ENCODE peak calls at places on chromosomes 5 and 9, in four cellular contexts. One of them, this sample, is unnamed.

GRCh38 chr5:139394654-139395566 is at the start of gene PROB1:
- DNase-seq in endodermal cell: peak; percentile 79
- DNase-seq in heart right ventricle: peak; percentile 71
- DNase-seq in kidney: peak; percentile 87
- DNase-seq in this sample: no peak

GRCh38 chr9:107541523-107541922 is 52.0 kb upstream of the KLF4 start:
- DNase-seq in heart right ventricle: no peak
- DNase-seq in endodermal cell: no peak
- DNase-seq in kidney: no peak
- DNase-seq in this sample: no peak

GRCh38 chr5:78953092-78953800 is 31.9 kb downstream of the ARSB start:
- DNase-seq in heart right ventricle: no peak
- DNase-seq in endodermal cell: no peak
- DNase-seq in kidney: no peak
- DNase-seq in this sample: no peak

GRCh38 chr9:101354765-101355708 is 29.8 kb downstream of the BAAT start:
- DNase-seq in kidney: no peak
- DNase-seq in endodermal cell: no peak
- DNase-seq in heart right ventricle: no peak
- DNase-seq in this sample: no peak

GRCh38 chr5:96619946-96620345 is 42.2 kb upstream of the CAST start:
- DNase-seq in endodermal cell: no peak
- DNase-seq in heart right ventricle: no peak
- DNase-seq in kidney: no peak
- DNase-seq in this sample: no peak

GRCh38 chr9:79233542-79233941 is 338.2 kb upstream of the TLE4 start:
- DNase-seq in heart right ventricle: no peak
- DNase-seq in endodermal cell: peak; percentile 83
- DNase-seq in kidney: no peak
- DNase-seq in this sample: no peak

GRCh38 chr5:97534166-97534565 is 351.1 kb upstream of the RIOK2 start:
- DNase-seq in kidney: no peak
- DNase-seq in endodermal cell: peak; percentile 66
- DNase-seq in heart right ventricle: peak; percentile 24
- DNase-seq in this sample: no peak

GRCh38 chr5:75733767-75734166 is 16.5 kb upstream of the POC5 start:
- DNase-seq in endodermal cell: no peak
- DNase-seq in kidney: no peak
- DNase-seq in heart right ventricle: no peak
- DNase-seq in this sample: no peak

GRCh38 chr9:105023788-105024187 is 95.8 kb upstream of the ABCA1 start:
- DNase-seq in kidney: no peak
- DNase-seq in heart right ventricle: no peak
- DNase-seq in endodermal cell: no peak
- DNase-seq in this sample: no peak

GRCh38 chr9:14165376-14166035 is 148.4 kb downstream of the NFIB start:
- DNase-seq in kidney: no peak
- DNase-seq in endodermal cell: no peak
- DNase-seq in heart right ventricle: no peak
- DNase-seq in this sample: no peak

GRCh38 chr5:62314431-62314830 is 8.4 kb downstream of the KIF2A start:
- DNase-seq in heart right ventricle: no peak
- DNase-seq in kidney: no peak
- DNase-seq in endodermal cell: no peak
- DNase-seq in this sample: no peak

GRCh38 chr5:71653119-71653518 is 66.0 kb upstream of the CARTPT start:
- DNase-seq in kidney: no peak
- DNase-seq in endodermal cell: no peak
- DNase-seq in heart right ventricle: no peak
- DNase-seq in this sample: no peak

GRCh38 chr9:3999706-4000105 is 300.2 kb downstream of the GLIS3 start:
- DNase-seq in kidney: no peak
- DNase-seq in heart right ventricle: no peak
- DNase-seq in endodermal cell: no peak
- DNase-seq in this sample: no peak

GRCh38 chr5:82419559-82420332 is 141.6 kb upstream of the RPS23 start:
- DNase-seq in endodermal cell: no peak
- DNase-seq in heart right ventricle: no peak
- DNase-seq in kidney: no peak
- DNase-seq in this sample: no peak

GRCh38 chr5:131209506-131210191 is 38.9 kb downstream of the LYRM7 start:
- DNase-seq in endodermal cell: no peak
- DNase-seq in kidney: no peak
- DNase-seq in heart right ventricle: no peak
- DNase-seq in this sample: no peak

GRCh38 chr5:176352116-176352878 is 9.3 kb downstream of the KIAA1191 start:
- DNase-seq in heart right ventricle: no peak
- DNase-seq in endodermal cell: no peak
- DNase-seq in kidney: no peak
- DNase-seq in this sample: no peak

GRCh38 chr9:116333254-116333653 is 179.7 kb downstream of the PAPPA start:
- DNase-seq in kidney: no peak
- DNase-seq in endodermal cell: no peak
- DNase-seq in heart right ventricle: no peak
- DNase-seq in this sample: no peak

GRCh38 chr9:132948482-132949050 is 4.2 kb upstream of the TSC1 start:
- DNase-seq in heart right ventricle: no peak
- DNase-seq in kidney: peak; percentile 67
- DNase-seq in endodermal cell: peak; percentile 61
- DNase-seq in this sample: no peak

GRCh38 chr5:143682221-143682620 is 129.7 kb upstream of the HMHB1 start:
- DNase-seq in heart right ventricle: no peak
- DNase-seq in endodermal cell: no peak
- DNase-seq in kidney: no peak
- DNase-seq in this sample: no peak

GRCh38 chr9:128055222-128056040 is 11.7 kb downstream of the NAIF1 start:
- DNase-seq in heart right ventricle: no peak
- DNase-seq in kidney: peak; percentile 89
- DNase-seq in endodermal cell: peak; percentile 70
- DNase-seq in this sample: no peak

GRCh38 chr9:126472931-126473330 is 140.8 kb upstream of the LMX1B start:
- DNase-seq in heart right ventricle: no peak
- DNase-seq in endodermal cell: no peak
- DNase-seq in kidney: peak; percentile 7
- DNase-seq in this sample: no peak
- H3K27ac ChIP-seq in heart right ventricle: no peak overlapping the region
- H3K27ac ChIP-seq in endodermal cell: no peak overlapping the region
- H3K27ac ChIP-seq in kidney: no peak overlapping the region
- H3K27ac ChIP-seq in this sample: peak overlapping the region; percentile 87

DNA sequence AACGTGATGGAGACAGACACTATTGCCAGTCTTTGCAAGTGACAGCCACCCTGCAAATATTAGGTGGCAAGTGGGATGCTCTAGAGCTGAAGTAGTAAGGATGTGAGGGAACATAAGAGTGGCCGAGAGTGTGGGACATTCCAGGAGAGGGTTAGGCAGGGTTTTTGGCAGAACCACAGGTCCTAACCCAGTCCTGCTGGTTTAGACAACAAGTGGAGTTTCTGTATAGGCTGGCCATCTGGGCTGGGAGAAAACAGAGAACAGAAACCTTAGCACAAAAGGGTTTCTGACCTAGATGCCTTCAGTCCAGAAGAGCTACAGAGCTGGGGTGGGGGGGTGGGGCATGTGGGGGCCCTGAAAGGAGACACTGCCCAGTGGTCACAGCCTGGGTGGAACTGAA is 107.4 kb downstream of the TMEM174 start:
- DNase-seq in endodermal cell: peak; percentile 31
- DNase-seq in heart right ventricle: no peak
- DNase-seq in kidney: no peak
- DNase-seq in this sample: no peak
- H3K27ac ChIP-seq in endodermal cell: no peak overlapping the region
- H3K27ac ChIP-seq in heart right ventricle: no peak overlapping the region
- H3K27ac ChIP-seq in kidney: no peak overlapping the region
- H3K27ac ChIP-seq in this sample: no peak overlapping the region

DNA sequence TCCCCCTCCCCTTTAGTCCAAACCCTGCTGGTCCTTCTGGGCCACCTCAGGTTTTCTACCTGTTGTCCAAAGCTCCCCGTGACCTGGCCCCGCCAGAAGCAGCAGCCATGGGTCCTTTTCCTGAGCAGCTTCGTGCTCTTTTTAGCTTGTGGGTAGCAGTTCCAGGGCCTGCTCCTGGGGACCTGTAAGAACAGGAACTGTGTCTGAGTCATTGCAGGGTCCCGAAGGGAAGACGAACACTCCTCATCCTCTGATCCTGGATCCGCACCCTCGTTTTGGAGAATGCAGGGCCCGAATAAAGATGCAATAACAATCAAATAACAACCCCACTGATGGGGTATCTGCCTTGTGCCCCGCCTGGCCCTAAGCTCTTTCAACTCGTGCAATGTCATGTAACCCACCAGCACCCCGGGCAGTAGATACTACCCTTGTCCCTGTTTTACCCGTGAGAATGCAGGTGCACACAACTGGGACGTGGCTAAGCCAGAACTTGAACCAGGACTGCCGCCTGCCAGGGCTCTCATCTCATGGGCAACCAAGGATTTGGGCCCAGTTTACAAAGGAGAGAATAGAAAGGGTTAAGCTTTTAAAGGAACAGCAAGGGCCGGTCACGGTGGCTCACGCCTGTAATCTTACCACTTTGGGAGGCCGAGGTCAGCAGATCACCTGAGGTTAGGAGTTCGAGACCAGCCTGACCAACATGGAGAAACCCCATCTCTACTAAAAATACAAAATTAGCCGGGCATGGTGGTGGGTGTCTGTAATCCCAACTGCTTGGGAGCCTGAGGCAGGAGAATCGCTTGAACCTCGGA is 33.2 kb downstream of the NEK6 start:
- DNase-seq in kidney: no peak
- DNase-seq in endodermal cell: no peak
- DNase-seq in heart right ventricle: no peak
- DNase-seq in this sample: no peak
- H3K27ac ChIP-seq in kidney: no peak overlapping the region
- H3K27ac ChIP-seq in endodermal cell: no peak overlapping the region
- H3K27ac ChIP-seq in heart right ventricle: peak overlapping the region; percentile 19
- H3K27ac ChIP-seq in this sample: no peak overlapping the region

DNA sequence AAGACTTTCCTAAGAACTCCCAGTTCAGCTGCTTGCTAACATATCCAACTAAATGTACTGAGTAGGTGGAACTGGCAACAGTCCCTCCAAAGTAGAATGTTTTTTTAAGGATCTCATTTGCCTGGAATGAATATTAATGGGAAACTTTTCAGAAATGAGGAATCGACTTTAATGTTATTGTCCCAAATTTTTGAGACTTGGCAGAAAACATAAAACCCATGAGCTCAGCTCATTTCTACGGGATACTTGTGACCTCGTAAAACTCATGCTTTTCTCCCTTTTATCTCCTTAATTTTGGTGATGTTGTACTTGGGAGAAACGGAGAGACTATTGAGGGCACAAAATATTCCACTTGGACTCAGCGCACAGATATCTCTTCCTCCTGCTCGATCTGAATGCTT is 296.8 kb downstream of the EBF1 start:
- DNase-seq in kidney: no peak
- DNase-seq in heart right ventricle: peak; percentile 13
- DNase-seq in endodermal cell: no peak
- DNase-seq in this sample: no peak
- H3K27ac ChIP-seq in kidney: no peak overlapping the region
- H3K27ac ChIP-seq in heart right ventricle: peak overlapping the region; percentile 32
- H3K27ac ChIP-seq in endodermal cell: no peak overlapping the region
- H3K27ac ChIP-seq in this sample: no peak overlapping the region

GRCh38 chr9:21806644-21807043 is 4.2 kb downstream of the MTAP start:
- DNase-seq in endodermal cell: no peak
- DNase-seq in kidney: no peak
- DNase-seq in heart right ventricle: no peak
- DNase-seq in this sample: no peak
- H3K27ac ChIP-seq in endodermal cell: no peak overlapping the region
- H3K27ac ChIP-seq in kidney: no peak overlapping the region
- H3K27ac ChIP-seq in heart right ventricle: no peak overlapping the region
- H3K27ac ChIP-seq in this sample: no peak overlapping the region

GRCh38 chr5:10019236-10019635 is 230.5 kb downstream of the ATPSCKMT start:
- DNase-seq in endodermal cell: no peak
- DNase-seq in kidney: no peak
- DNase-seq in heart right ventricle: no peak
- DNase-seq in this sample: no peak
- H3K27ac ChIP-seq in endodermal cell: no peak overlapping the region
- H3K27ac ChIP-seq in kidney: no peak overlapping the region
- H3K27ac ChIP-seq in heart right ventricle: no peak overlapping the region
- H3K27ac ChIP-seq in this sample: no peak overlapping the region

GRCh38 chr5:34656700-34657549 is 797 bp downstream of the RAI14 start:
- DNase-seq in kidney: peak; percentile 78
- DNase-seq in endodermal cell: peak; percentile 66
- DNase-seq in heart right ventricle: peak; percentile 22
- DNase-seq in this sample: no peak
- H3K27ac ChIP-seq in kidney: peak overlapping the region; percentile 96
- H3K27ac ChIP-seq in endodermal cell: peak overlapping the region; percentile 83
- H3K27ac ChIP-seq in heart right ventricle: peak overlapping the region; percentile 96
- H3K27ac ChIP-seq in this sample: peak overlapping the region; percentile 86

DNA sequence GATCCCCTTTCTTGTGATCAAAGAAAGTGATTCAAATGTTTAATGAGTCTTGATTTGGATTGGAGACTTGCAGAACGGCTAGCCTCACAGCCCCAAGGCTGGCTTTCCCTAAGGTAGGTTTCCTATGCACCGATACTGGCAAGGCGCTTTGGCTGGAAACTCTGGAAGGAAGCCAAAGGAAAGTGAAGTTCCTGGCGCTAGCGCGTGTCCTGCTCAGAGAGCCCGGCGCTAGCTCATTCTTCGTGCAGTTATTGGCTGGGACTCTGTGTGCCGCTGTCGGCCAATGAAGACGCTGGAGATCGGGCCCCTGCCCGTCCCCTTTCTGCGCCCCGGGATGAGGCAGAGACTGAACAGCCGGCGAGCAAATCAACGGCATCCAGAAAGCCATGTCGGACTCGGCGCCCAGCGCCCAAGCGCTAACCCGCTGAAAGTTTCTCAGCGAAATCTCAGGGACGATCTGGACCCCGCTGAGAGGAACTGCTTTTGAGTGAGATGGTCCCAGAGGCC is at the start of gene PCDHGC3:
- DNase-seq in endodermal cell: peak; percentile 97
- DNase-seq in heart right ventricle: peak; percentile 94
- DNase-seq in kidney: peak; percentile 97
- DNase-seq in this sample: peak; percentile 88
- H3K27ac ChIP-seq in endodermal cell: no peak within 1 kb of the TSS
- H3K27ac ChIP-seq in heart right ventricle: peak within 1 kb of the TSS; percentile 83
- H3K27ac ChIP-seq in kidney: peak within 1 kb of the TSS; percentile 80
- H3K27ac ChIP-seq in this sample: peak within 1 kb of the TSS; percentile 56

GRCh38 chr9:35649431-35650340 is 1.0 kb downstream of the SIT1 start:
- DNase-seq in kidney: peak; percentile 80
- DNase-seq in endodermal cell: no peak
- DNase-seq in heart right ventricle: no peak
- DNase-seq in this sample: no peak
- H3K27ac ChIP-seq in kidney: no peak overlapping the region
- H3K27ac ChIP-seq in endodermal cell: no peak overlapping the region
- H3K27ac ChIP-seq in heart right ventricle: no peak overlapping the region
- H3K27ac ChIP-seq in this sample: no peak overlapping the region

This sample was measured in substantia nigra.